ENCODE peak calls at places on chromosomes 7 and 10, in seven cellular contexts. G is cardiac fibroblast, S is BJ, Q is choroid plexus epithelial cell, N is lower leg skin, D is esophagus squamous epithelium, M is foreskin fibroblast. F is an unnamed sample.

GRCh38 chr10:99292159-99292558 is 37.0 kb upstream of the CNNM1 start:
- DNase-seq in G (peak), S (peak), Q (no peak), N (no peak), D (no peak), M (peak), F (peak)

GRCh38 chr7:99352247-99352646 is 22.3 kb upstream of the ARPC1B start:
- DNase-seq in G (no peak), S (no peak), Q (no peak), N (peak), D (no peak), M (no peak), F (no peak)

GRCh38 chr10:95430231-95430951 is 130.8 kb downstream of the SORBS1 start:
- DNase-seq in G (peak), S (no peak), Q (peak), N (no peak), D (no peak), M (peak), F (no peak)

GRCh38 chr10:100006241-100006886 is 3.4 kb downstream of the DNMBP start:
- DNase-seq in G (peak), S (peak), Q (peak), N (no peak), D (no peak), M (peak), F (peak)

GRCh38 chr10:18158698-18159342 is 18.6 kb downstream of the CACNB2 start:
- DNase-seq in G (peak), S (no peak), Q (peak), N (no peak), D (no peak), M (peak), F (no peak)

GRCh38 chr7:38321050-38321449 is 47.6 kb upstream of the TARP start:
- DNase-seq in G (no peak), S (no peak), Q (no peak), N (no peak), D (no peak), M (no peak), F (no peak)

GRCh38 chr10:59807629-59808620 is 54.7 kb upstream of the MRLN start:
- DNase-seq in G (no peak), S (no peak), Q (no peak), N (no peak), D (no peak), M (no peak), F (no peak)

GRCh38 chr7:142954680-142955268 is 7.4 kb downstream of the KEL start:
- DNase-seq in G (no peak), S (no peak), Q (no peak), N (no peak), D (no peak), M (no peak), F (no peak)

GRCh38 chr7:155470686-155471638 is 13.0 kb downstream of the EN2 start:
- DNase-seq in G (peak), S (no peak), Q (no peak), N (no peak), D (no peak), M (peak), F (no peak)

GRCh38 chr10:117217196-117217761 is 20.0 kb downstream of the KCNK18 start:
- DNase-seq in G (no peak), S (no peak), Q (peak), N (no peak), D (no peak), M (peak), F (no peak)

GRCh38 chr7:151249732-151250072 is 1.2 kb upstream of the SMARCD3 start:
- DNase-seq in G (peak), S (no peak), Q (peak), N (no peak), D (no peak), M (peak), F (no peak)

GRCh38 chr7:106723398-106723797 is 62.4 kb upstream of the CCDC71L start:
- DNase-seq in G (no peak), S (no peak), Q (no peak), N (no peak), D (no peak), M (no peak), F (no peak)

GRCh38 chr10:58859541-58859940 is 316.9 kb upstream of the PHYHIPL start:
- DNase-seq in G (peak), S (no peak), Q (peak), N (no peak), D (no peak), M (peak), F (no peak)

GRCh38 chr10:49187950-49188761 is at the start of gene TMEM273:
- DNase-seq in G (no peak), S (no peak), Q (no peak), N (peak), D (peak), M (no peak), F (no peak)

GRCh38 chr7:150992833-150993302 is 2.1 kb downstream of the NOS3 start:
- DNase-seq in G (peak), S (no peak), Q (peak), N (no peak), D (no peak), M (peak), F (no peak)

GRCh38 chr7:1459930-1460756 is 873 bp upstream of the MICALL2 start:
- DNase-seq in G (no peak), S (no peak), Q (peak), N (no peak), D (no peak), M (peak), F (no peak)

GRCh38 chr10:517236-517635 is 172.2 kb downstream of the DIP2C start:
- DNase-seq in G (no peak), S (no peak), Q (no peak), N (no peak), D (no peak), M (no peak), F (no peak)

GRCh38 chr10:113589225-113589770 is 36.4 kb downstream of the HABP2 start:
- DNase-seq in G (no peak), S (no peak), Q (no peak), N (no peak), D (no peak), M (no peak), F (no peak)

GRCh38 chr7:137020351-137020750 is 151.9 kb downstream of the CHRM2 start:
- DNase-seq in G (no peak), S (no peak), Q (peak), N (no peak), D (no peak), M (no peak), F (no peak)

GRCh38 chr10:46234431-46235060 is 52.3 kb upstream of the ANTXRL start:
- DNase-seq in G (no peak), S (no peak), Q (no peak), N (peak), D (no peak), M (no peak), F (no peak)

GRCh38 chr10:63672491-63672890 is 151.3 kb downstream of the REEP3 start:
- DNase-seq in G (no peak), S (no peak), Q (no peak), N (no peak), D (no peak), M (no peak), F (no peak)

GRCh38 chr7:36036590-36036989 is 116.5 kb upstream of the EEPD1 start:
- DNase-seq in G (no peak), S (no peak), Q (no peak), N (peak), D (no peak), M (no peak), F (no peak)

GRCh38 chr7:7821517-7821916 is 103.1 kb upstream of the RPA3 start:
- DNase-seq in G (no peak), S (no peak), Q (no peak), N (no peak), D (no peak), M (no peak), F (no peak)

GRCh38 chr7:31995134-31995533 is 75.1 kb downstream of the PDE1C start:
- DNase-seq in G (no peak), S (no peak), Q (no peak), N (no peak), D (no peak), M (no peak), F (no peak)

GRCh38 chr10:43595739-43596298 is 10.4 kb upstream of the ZNF485 start:
- DNase-seq in G (no peak), S (no peak), Q (peak), N (no peak), D (no peak), M (peak), F (no peak)

GRCh38 chr7:1056785-1057410 is 12.6 kb downstream of the GPR146 start:
- DNase-seq in G (no peak), S (no peak), Q (no peak), N (no peak), D (no peak), M (no peak), F (no peak)

GRCh38 chr10:113071446-113071845 is 121.4 kb downstream of the TCF7L2 start:
- DNase-seq in G (no peak), S (no peak), Q (no peak), N (peak), D (no peak), M (no peak), F (no peak)

GRCh38 chr7:32079530-32079929 is 9.3 kb upstream of the PDE1C start:
- DNase-seq in G (no peak), S (no peak), Q (no peak), N (no peak), D (no peak), M (no peak), F (no peak)

GRCh38 chr7:80635998-80636397 is 2.4 kb upstream of the CD36 start:
- DNase-seq in G (no peak), S (no peak), Q (no peak), N (no peak), D (no peak), M (no peak), F (no peak)

GRCh38 chr7:3493499-3493898 is 192.4 kb downstream of the SDK1 start:
- DNase-seq in G (peak), S (no peak), Q (peak), N (no peak), D (no peak), M (peak), F (no peak)

GRCh38 chr7:32058017-32058416 is 12.2 kb downstream of the PDE1C start:
- DNase-seq in G (no peak), S (no peak), Q (no peak), N (no peak), D (no peak), M (no peak), F (no peak)

GRCh38 chr10:15168296-15168780 is at the start of gene NMT2:
- DNase-seq in G (no peak), S (no peak), Q (no peak), N (peak), D (peak), M (no peak), F (no peak)

GRCh38 chr7:156545989-156546388 is 94.6 kb upstream of the RNF32 start:
- DNase-seq in G (no peak), S (no peak), Q (peak), N (no peak), D (no peak), M (no peak), F (no peak)

GRCh38 chr10:122490786-122491680 is 29.7 kb downstream of the HTRA1 start:
- DNase-seq in G (no peak), S (no peak), Q (no peak), N (no peak), D (no peak), M (no peak), F (no peak)

GRCh38 chr7:129989466-129989865 is 36.7 kb upstream of the UBE2H start:
- DNase-seq in G (no peak), S (no peak), Q (no peak), N (no peak), D (no peak), M (no peak), F (no peak)

GRCh38 chr10:1368772-1369171 is 312.6 kb downstream of the WDR37 start:
- DNase-seq in G (no peak), S (no peak), Q (peak), N (peak), D (no peak), M (no peak), F (no peak)

GRCh38 chr7:16494955-16495719 is 29.6 kb upstream of the SOSTDC1 start:
- DNase-seq in G (no peak), S (no peak), Q (no peak), N (no peak), D (no peak), M (no peak), F (no peak)

DNA sequence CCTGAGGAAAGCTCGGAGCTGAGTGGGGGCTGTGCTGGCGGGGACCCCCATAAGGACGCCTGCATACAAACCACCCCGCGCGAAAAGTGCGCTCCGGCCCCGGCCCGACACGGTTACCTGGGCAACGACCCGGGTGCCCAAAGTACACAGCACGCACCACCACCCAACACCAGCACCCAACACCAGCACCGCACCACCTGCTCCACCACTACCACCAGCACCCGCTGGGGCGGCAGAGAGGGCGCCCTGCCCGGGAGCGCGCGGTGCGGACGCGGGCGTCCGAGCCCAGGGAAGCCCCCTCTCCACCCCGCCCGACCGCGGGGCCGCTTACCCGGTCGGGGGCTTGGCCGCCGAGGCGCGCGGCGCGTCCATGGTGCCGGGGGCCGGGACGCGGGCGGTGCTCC is 345 bp downstream of the COBL start:
- DNase-seq in G (no peak), S (no peak), Q (no peak), N (no peak), D (no peak), M (no peak), F (no peak)
- TF ChIP-seq CTCF in G (no peak), S (no peak), Q (no peak), N (no peak), D (no peak), M (no peak), F (no peak)

GRCh38 chr10:93061594-93062498 is 1.2 kb downstream of the CYP26C1 start:
- DNase-seq in G (no peak), S (no peak), Q (peak), N (no peak), D (no peak), M (peak), F (no peak)
- H3K4me3 ChIP-seq in G (peak), S (peak), Q (peak), N (no peak), D (no peak), M (peak), F (peak)

DNA sequence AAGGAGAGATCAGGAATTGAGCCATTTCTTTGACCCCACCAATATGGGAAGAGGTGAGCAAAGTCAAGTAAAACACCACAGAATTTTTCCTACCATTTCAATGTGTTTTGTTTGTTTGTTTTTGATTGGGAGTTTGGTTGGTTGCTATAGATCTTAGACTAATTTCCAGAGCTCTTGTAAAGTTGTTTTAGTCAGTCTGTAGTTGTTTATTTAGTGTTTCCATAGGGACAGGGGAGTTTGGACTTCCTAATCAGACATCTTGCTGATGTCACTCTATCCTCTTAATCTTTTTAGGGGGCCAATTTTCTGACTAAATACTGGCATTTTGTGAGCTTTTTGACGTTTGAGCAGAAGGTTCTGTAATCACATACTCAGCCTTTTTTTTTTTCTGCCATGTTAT is 266.9 kb downstream of the ABCA13 start:
- DNase-seq in G (peak), S (no peak), Q (peak), N (no peak), D (no peak), M (no peak), F (no peak)
- TF ChIP-seq CTCF in G (no peak), S (no peak), Q (no peak), N (no peak), D (no peak), M (no peak), F (no peak)

DNA sequence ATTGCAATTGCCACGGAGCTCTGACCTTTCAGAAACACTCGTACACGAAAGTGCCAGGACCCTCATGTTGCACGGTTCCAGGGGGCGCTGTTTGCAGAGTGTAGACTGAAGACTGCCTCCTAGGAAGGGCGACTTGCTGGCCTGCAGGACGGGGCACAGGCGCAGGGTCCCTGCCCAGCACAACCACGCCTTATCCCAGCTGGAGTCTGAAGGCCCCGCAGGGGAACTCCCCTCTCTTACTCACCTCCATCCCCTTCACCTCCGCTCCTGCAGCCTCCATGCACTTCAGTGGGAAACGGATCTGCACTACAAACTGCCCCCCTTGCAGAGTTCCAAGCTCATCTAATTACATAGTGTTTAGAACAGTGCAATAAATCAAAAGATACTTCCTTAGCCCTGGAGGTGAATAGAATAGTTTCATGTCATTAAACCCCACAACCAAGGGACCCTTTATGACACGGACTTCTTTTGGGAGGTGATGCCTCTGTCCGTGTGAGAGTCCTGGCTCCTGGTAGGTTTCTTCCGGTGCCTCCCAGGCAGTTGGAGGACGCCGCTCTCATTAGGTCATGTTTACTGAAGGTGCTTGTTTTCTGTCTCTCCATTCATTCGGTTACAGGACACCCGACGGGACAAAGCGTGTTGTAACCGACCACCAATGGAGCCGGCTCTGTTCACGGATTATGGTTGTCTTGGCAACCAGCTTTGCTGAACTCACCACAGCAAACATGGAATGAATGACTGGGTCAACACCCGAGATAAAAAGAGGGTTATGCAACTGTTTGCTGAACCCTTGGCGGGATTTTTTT is 262.2 kb downstream of the BAMBI start:
- DNase-seq in G (peak), S (no peak), Q (peak), N (no peak), D (no peak), M (no peak), F (peak)
- H3K4me3 ChIP-seq in G (no peak), S (no peak), Q (peak), N (no peak), D (no peak), M (no peak), F (no peak)

GRCh38 chr10:70350501-70350900 is 31.9 kb downstream of the LRRC20 start:
- DNase-seq in G (no peak), S (no peak), Q (no peak), N (no peak), D (no peak), M (no peak), F (no peak)

GRCh38 chr10:70346155-70346554 is 36.3 kb downstream of the LRRC20 start:
- DNase-seq in G (no peak), S (no peak), Q (no peak), N (no peak), D (no peak), M (no peak), F (no peak)

GRCh38 chr10:70344144-70344543 is 38.3 kb downstream of the LRRC20 start:
- DNase-seq in G (no peak), S (no peak), Q (no peak), N (no peak), D (no peak), M (no peak), F (no peak)

GRCh38 chr10:70347321-70347720 is 35.1 kb downstream of the LRRC20 start:
- DNase-seq in G (no peak), S (no peak), Q (no peak), N (no peak), D (no peak), M (no peak), F (no peak)

GRCh38 chr10:70348228-70348850 is 34.1 kb downstream of the LRRC20 start:
- DNase-seq in G (peak), S (no peak), Q (peak), N (no peak), D (no peak), M (peak), F (no peak)
- TF ChIP-seq CTCF in G (peak), S (peak), Q (peak), N (no peak), D (no peak), M (peak), F (peak)

GRCh38 chr7:76509931-76510877 is at the start of gene UPK3B:
- DNase-seq in G (no peak), S (no peak), Q (peak), N (peak), D (no peak), M (no peak), F (no peak)
- H3K4me3 ChIP-seq in G (no peak), S (no peak), Q (no peak), N (no peak), D (peak), M (no peak), F (no peak)

DNA sequence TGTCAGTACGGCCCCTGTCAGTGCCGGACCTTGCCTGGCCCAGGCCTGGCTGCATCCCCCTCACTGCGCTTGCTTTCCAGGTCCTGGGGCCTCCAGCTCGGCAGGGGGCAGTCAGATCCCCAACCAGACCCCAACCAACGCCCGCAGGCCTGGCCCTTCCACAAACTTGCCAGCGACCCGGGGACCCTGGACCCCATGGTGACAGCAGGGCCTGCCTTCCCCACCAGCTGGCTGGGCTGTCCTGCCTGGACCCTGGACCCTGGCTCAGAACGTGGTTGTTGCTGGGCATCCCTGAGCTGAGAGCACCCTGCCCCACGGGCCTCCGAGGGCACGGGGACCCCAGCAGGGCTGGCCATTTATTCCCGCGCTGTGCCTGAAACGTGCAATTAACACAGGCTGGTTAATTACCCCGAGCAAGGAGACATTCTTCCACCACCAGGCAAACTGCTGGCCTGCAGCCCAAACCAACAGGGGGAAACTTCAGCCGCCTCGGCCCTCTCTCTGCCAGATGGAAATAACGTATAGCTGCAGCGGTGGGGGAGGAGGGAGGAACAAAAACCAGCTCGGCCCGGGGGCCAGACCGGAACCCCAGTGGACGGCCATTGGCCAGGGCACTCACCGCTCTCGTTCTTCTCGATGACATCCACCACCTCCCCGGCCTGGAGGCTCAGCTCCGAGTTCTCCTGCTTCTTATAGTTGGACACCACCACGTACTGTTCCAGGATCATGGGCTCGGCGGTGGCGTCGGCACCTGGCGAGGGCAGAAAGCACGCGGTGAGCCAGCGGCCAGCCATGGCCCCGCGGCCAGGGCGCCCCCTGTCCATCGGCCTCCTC is 167.1 kb downstream of the NEURL1 start:
- DNase-seq in G (peak), S (no peak), Q (peak), N (no peak), D (no peak), M (peak), F (no peak)
- TF ChIP-seq CTCF in G (peak), S (peak), Q (peak), N (no peak), D (no peak), M (peak), F (peak)

GRCh38 chr10:27625452-27626345 is 119.9 kb downstream of the MKX start:
- DNase-seq in G (no peak), S (no peak), Q (no peak), N (no peak), D (no peak), M (peak), F (no peak)
- H3K4me3 ChIP-seq in G (no peak), S (no peak), Q (no peak), N (no peak), D (no peak), M (no peak), F (no peak)

F was measured in AG09309.